ENCODE peak calls at places on chromosomes 2 and 18, in ten cellular contexts. A is osteoblast; P is CD8-positive, alpha-beta T cell; V is endodermal cell; J is cardiac fibroblast; T is psoas muscle; L is fibroblast of pulmonary artery; W is astrocyte of the spinal cord; E is body of pancreas; D is vagina. O is an unnamed sample.

GRCh38 chr2:182259629-182260150 is 167.1 kb downstream of the PDE1A start:
- DNase-seq in A (peak; percentile 36), P (no peak), V (no peak), J (peak; percentile 75), T (no peak), L (peak; percentile 68), W (peak; percentile 74), E (no peak), D (no peak), O (no peak)

GRCh38 chr2:84901593-84902120 is 3.8 kb upstream of the TMSB10 start:
- DNase-seq in A (peak; percentile 82), P (no peak), V (peak; percentile 41), J (peak; percentile 79), T (no peak), L (peak; percentile 51), W (peak; percentile 96), E (no peak), D (peak; percentile 47), O (no peak)

GRCh38 chr2:75627902-75628504 is 18.6 kb upstream of the MRPL19 start:
- DNase-seq in A (peak; percentile 87), P (peak; percentile 69), V (peak; percentile 94), J (peak; percentile 83), T (peak; percentile 59), L (peak; percentile 86), W (peak; percentile 82), E (peak; percentile 82), D (no peak), O (peak; percentile 80)

GRCh38 chr2:220043993-220044335 is 416.5 kb downstream of the SLC4A3 start:
- DNase-seq in A (no peak), P (no peak), V (no peak), J (no peak), T (no peak), L (no peak), W (no peak), E (no peak), D (no peak), O (no peak)

GRCh38 chr2:127217470-127218325 is 2.4 kb downstream of the CYP27C1 start:
- DNase-seq in A (peak; percentile 95), P (no peak), V (peak; percentile 70), J (no peak), T (no peak), L (no peak), W (peak; percentile 59), E (no peak), D (no peak), O (no peak)

GRCh38 chr2:3547915-3548314 is 10.2 kb downstream of the RNASEH1 start:
- DNase-seq in A (no peak), P (no peak), V (no peak), J (no peak), T (no peak), L (no peak), W (no peak), E (no peak), D (no peak), O (no peak)

GRCh38 chr2:149401007-149401406 is 70.6 kb downstream of the LYPD6 start:
- DNase-seq in A (no peak), P (no peak), V (no peak), J (no peak), T (no peak), L (no peak), W (peak; percentile 30), E (no peak), D (no peak), O (no peak)

GRCh38 chr2:125397535-125398251 is 1258.3 kb upstream of the GYPC start:
- DNase-seq in A (no peak), P (no peak), V (no peak), J (no peak), T (no peak), L (no peak), W (no peak), E (no peak), D (no peak), O (no peak)

DNA sequence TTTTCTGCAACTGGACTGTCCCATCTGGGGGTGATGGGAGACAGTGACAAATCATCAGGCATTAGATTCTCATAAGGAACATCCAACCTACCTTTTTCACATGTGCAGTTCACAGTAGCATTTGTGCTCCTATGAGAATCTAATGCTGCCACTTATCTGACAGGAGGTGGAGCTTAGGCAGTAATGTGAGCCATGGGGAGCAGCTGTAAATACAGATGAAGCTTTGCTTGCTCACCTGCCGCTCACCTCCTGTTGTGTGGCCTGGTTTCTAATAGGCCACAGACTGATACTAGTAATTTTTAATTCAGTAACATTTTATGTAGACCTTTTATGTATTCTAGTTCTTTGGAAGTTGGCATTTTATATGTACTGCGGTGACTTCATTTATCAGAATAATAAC is 180.1 kb upstream of the SPOPL start:
- DNase-seq in A (no peak), P (no peak), V (peak; percentile 51), J (no peak), T (no peak), L (no peak), W (no peak), E (peak; percentile 65), D (no peak), O (no peak)
- TF ChIP-seq CTCF in A (no peak), P (no peak), V (no peak), J (no peak), T (no peak), L (no peak), W (no peak), E (no peak), D (no peak), O (no peak)

GRCh38 chr18:35616074-35616473 is 34.5 kb downstream of the GALNT1 start:
- DNase-seq in A (no peak), P (no peak), V (no peak), J (no peak), T (no peak), L (no peak), W (no peak), E (no peak), D (no peak), O (no peak)

GRCh38 chr18:35618703-35619102 is 37.2 kb downstream of the GALNT1 start:
- DNase-seq in A (no peak), P (no peak), V (peak; percentile 53), J (no peak), T (no peak), L (no peak), W (peak; percentile 29), E (no peak), D (no peak), O (no peak)

GRCh38 chr18:35618289-35618688 is 36.7 kb downstream of the GALNT1 start:
- DNase-seq in A (no peak), P (no peak), V (no peak), J (no peak), T (no peak), L (no peak), W (no peak), E (no peak), D (no peak), O (no peak)

GRCh38 chr18:35617865-35618264 is 36.3 kb downstream of the GALNT1 start:
- DNase-seq in A (no peak), P (no peak), V (no peak), J (no peak), T (no peak), L (no peak), W (no peak), E (no peak), D (no peak), O (no peak)

DNA sequence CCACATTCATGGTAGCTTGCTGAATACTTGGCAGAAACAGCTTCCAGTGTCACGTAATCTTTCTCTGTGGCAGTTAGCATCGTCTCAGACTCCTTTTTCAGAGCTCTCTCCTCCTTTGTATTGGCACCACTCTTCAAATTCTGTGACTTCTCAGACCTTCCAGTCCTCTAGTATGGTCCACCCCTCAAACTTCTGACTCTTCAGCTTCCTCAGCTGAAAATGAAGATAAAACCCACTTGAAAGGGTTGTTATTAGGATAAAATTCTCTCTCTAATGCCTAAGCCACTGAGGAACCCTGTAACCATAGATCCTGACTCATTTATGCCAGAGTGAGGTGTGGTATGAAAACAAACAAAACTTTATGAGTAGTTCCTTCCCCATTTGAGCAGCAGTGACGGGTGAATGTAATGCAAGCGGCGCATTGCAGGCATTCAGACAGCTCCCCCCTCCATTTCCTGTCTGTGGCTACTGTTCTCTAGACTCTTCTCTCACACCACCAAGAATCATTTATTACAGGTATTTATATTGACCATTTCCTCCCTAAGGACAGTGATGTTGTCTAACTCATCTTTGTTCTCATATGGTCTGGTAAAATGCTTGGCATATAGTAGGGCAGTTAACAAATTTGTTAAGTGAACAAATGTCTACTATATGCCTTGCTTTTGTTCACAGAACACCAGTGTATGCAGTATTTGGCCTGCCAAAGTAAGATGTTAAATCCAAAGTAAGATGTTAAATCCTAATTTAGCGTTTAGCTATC is 35.3 kb downstream of the GALNT1 start:
- DNase-seq in A (peak; percentile 78), P (peak; percentile 68), V (peak; percentile 59), J (peak; percentile 76), T (no peak), L (peak; percentile 84), W (peak; percentile 94), E (peak; percentile 56), D (no peak), O (peak; percentile 67)
- TF ChIP-seq CTCF in A (no peak), P (no peak), V (no peak), J (no peak), T (no peak), L (no peak), W (no peak), E (no peak), D (no peak), O (no peak)

GRCh38 chr2:120026890-120027289 is 14.0 kb downstream of the EPB41L5 start:
- DNase-seq in A (no peak), P (no peak), V (no peak), J (no peak), T (no peak), L (no peak), W (no peak), E (no peak), D (no peak), O (no peak)
- TF ChIP-seq CTCF in A (no peak), P (no peak), V (peak; percentile 69), J (peak; percentile 24), T (no peak), L (peak; percentile 33), W (no peak), E (no peak), D (no peak), O (no peak)

GRCh38 chr2:71609029-71609428 is 155.7 kb downstream of the DYSF start:
- DNase-seq in A (peak; percentile 58), P (peak; percentile 9), V (peak; percentile 37), J (no peak), T (peak; percentile 1), L (no peak), W (no peak), E (peak; percentile 0), D (peak; percentile 70), O (no peak)

GRCh38 chr2:71610671-71611070 is 157.3 kb downstream of the DYSF start:
- DNase-seq in A (peak; percentile 66), P (peak; percentile 40), V (peak; percentile 17), J (no peak), T (peak; percentile 2), L (no peak), W (no peak), E (no peak), D (peak; percentile 77), O (no peak)

GRCh38 chr2:71609441-71609840 is 156.1 kb downstream of the DYSF start:
- DNase-seq in A (peak; percentile 88), P (peak; percentile 21), V (peak; percentile 13), J (peak; percentile 10), T (peak; percentile 4), L (peak; percentile 20), W (no peak), E (peak; percentile 0), D (peak; percentile 52), O (no peak)

GRCh38 chr2:71611247-71611646 is 157.9 kb downstream of the DYSF start:
- DNase-seq in A (peak; percentile 37), P (peak; percentile 34), V (peak; percentile 22), J (no peak), T (peak; percentile 9), L (no peak), W (no peak), E (no peak), D (peak; percentile 75), O (no peak)

GRCh38 chr2:71609958-71610357 is 156.6 kb downstream of the DYSF start:
- DNase-seq in A (peak; percentile 90), P (no peak), V (no peak), J (peak; percentile 64), T (no peak), L (peak; percentile 63), W (peak; percentile 60), E (peak; percentile 1), D (no peak), O (no peak)
- TF ChIP-seq CTCF in A (peak; percentile 34), P (no peak), V (no peak), J (no peak), T (peak; percentile 33), L (peak; percentile 29), W (peak; percentile 22), E (no peak), D (no peak), O (no peak)

O was measured in mucosa of descending colon.